ENCODE peak calls at places on chromosomes 2 and 18, in eight cellular contexts. One of them, this sample, is unnamed.

GRCh38 chr2:240703417-240704341 is 12.0 kb downstream of the AQP12A start:
- DNase-seq in Panc1: no peak
- DNase-seq in HepG2: no peak
- DNase-seq in psoas muscle: peak; percentile 6
- DNase-seq in CD8-positive, alpha-beta T cell: no peak
- DNase-seq in Peyer's patch: no peak
- DNase-seq in left ventricle myocardium inferior: peak; percentile 6
- DNase-seq in hepatocyte: no peak
- DNase-seq in this sample: no peak

GRCh38 chr2:235467586-235467985 is 26.3 kb upstream of the AGAP1 start:
- DNase-seq in Panc1: no peak
- DNase-seq in HepG2: no peak
- DNase-seq in psoas muscle: no peak
- DNase-seq in CD8-positive, alpha-beta T cell: no peak
- DNase-seq in Peyer's patch: no peak
- DNase-seq in left ventricle myocardium inferior: no peak
- DNase-seq in hepatocyte: no peak
- DNase-seq in this sample: no peak

GRCh38 chr2:227428731-227429285 is 41.1 kb upstream of the SCYGR1 start:
- DNase-seq in Panc1: no peak
- DNase-seq in HepG2: peak; percentile 90
- DNase-seq in psoas muscle: no peak
- DNase-seq in CD8-positive, alpha-beta T cell: no peak
- DNase-seq in Peyer's patch: no peak
- DNase-seq in left ventricle myocardium inferior: no peak
- DNase-seq in hepatocyte: no peak
- DNase-seq in this sample: no peak

GRCh38 chr18:68387246-68387645 is 327.7 kb downstream of the TMX3 start:
- DNase-seq in Panc1: no peak
- DNase-seq in HepG2: no peak
- DNase-seq in psoas muscle: no peak
- DNase-seq in CD8-positive, alpha-beta T cell: no peak
- DNase-seq in Peyer's patch: no peak
- DNase-seq in left ventricle myocardium inferior: no peak
- DNase-seq in hepatocyte: no peak
- DNase-seq in this sample: no peak

GRCh38 chr2:150783896-150784295 is 296.4 kb upstream of the RND3 start:
- DNase-seq in Panc1: no peak
- DNase-seq in HepG2: no peak
- DNase-seq in psoas muscle: no peak
- DNase-seq in CD8-positive, alpha-beta T cell: no peak
- DNase-seq in Peyer's patch: no peak
- DNase-seq in left ventricle myocardium inferior: no peak
- DNase-seq in hepatocyte: no peak
- DNase-seq in this sample: no peak

GRCh38 chr2:33107690-33108482 is 161.1 kb downstream of the LTBP1 start:
- DNase-seq in Panc1: no peak
- DNase-seq in HepG2: no peak
- DNase-seq in psoas muscle: no peak
- DNase-seq in CD8-positive, alpha-beta T cell: no peak
- DNase-seq in Peyer's patch: no peak
- DNase-seq in left ventricle myocardium inferior: no peak
- DNase-seq in hepatocyte: no peak
- DNase-seq in this sample: no peak

GRCh38 chr2:73736855-73737779 is at the start of gene TPRKB:
- DNase-seq in Panc1: peak; percentile 92
- DNase-seq in HepG2: peak; percentile 97
- DNase-seq in psoas muscle: peak; percentile 97
- DNase-seq in CD8-positive, alpha-beta T cell: peak; percentile 86
- DNase-seq in Peyer's patch: peak; percentile 93
- DNase-seq in left ventricle myocardium inferior: peak; percentile 95
- DNase-seq in hepatocyte: peak; percentile 97
- DNase-seq in this sample: peak; percentile 84

GRCh38 chr2:225137971-225138370 is 95.7 kb upstream of the DOCK10 start:
- DNase-seq in Panc1: no peak
- DNase-seq in HepG2: no peak
- DNase-seq in psoas muscle: no peak
- DNase-seq in CD8-positive, alpha-beta T cell: no peak
- DNase-seq in Peyer's patch: no peak
- DNase-seq in left ventricle myocardium inferior: no peak
- DNase-seq in hepatocyte: no peak
- DNase-seq in this sample: no peak

GRCh38 chr18:75363446-75364225 is 63.9 kb downstream of the SMIM21 start:
- DNase-seq in Panc1: no peak
- DNase-seq in HepG2: no peak
- DNase-seq in psoas muscle: no peak
- DNase-seq in CD8-positive, alpha-beta T cell: no peak
- DNase-seq in Peyer's patch: no peak
- DNase-seq in left ventricle myocardium inferior: no peak
- DNase-seq in hepatocyte: no peak
- DNase-seq in this sample: no peak

GRCh38 chr2:217186565-217187218 is 326.8 kb upstream of the TNP1 start:
- DNase-seq in Panc1: no peak
- DNase-seq in HepG2: no peak
- DNase-seq in psoas muscle: peak; percentile 51
- DNase-seq in CD8-positive, alpha-beta T cell: no peak
- DNase-seq in Peyer's patch: no peak
- DNase-seq in left ventricle myocardium inferior: peak; percentile 26
- DNase-seq in hepatocyte: no peak
- DNase-seq in this sample: peak; percentile 69

GRCh38 chr2:26756337-26756736 is 7.7 kb upstream of the SLC35F6 start:
- DNase-seq in Panc1: no peak
- DNase-seq in HepG2: no peak
- DNase-seq in psoas muscle: no peak
- DNase-seq in CD8-positive, alpha-beta T cell: no peak
- DNase-seq in Peyer's patch: no peak
- DNase-seq in left ventricle myocardium inferior: no peak
- DNase-seq in hepatocyte: no peak
- DNase-seq in this sample: no peak

GRCh38 chr18:76491436-76491800 is 3.6 kb downstream of the ZNF516 start:
- DNase-seq in Panc1: no peak
- DNase-seq in HepG2: peak; percentile 41
- DNase-seq in psoas muscle: peak; percentile 74
- DNase-seq in CD8-positive, alpha-beta T cell: peak; percentile 31
- DNase-seq in Peyer's patch: peak; percentile 71
- DNase-seq in left ventricle myocardium inferior: peak; percentile 81
- DNase-seq in hepatocyte: peak; percentile 91
- DNase-seq in this sample: no peak

GRCh38 chr2:231680284-231680991 is 27.9 kb upstream of the PTMA start:
- DNase-seq in Panc1: no peak
- DNase-seq in HepG2: peak; percentile 65
- DNase-seq in psoas muscle: peak; percentile 39
- DNase-seq in CD8-positive, alpha-beta T cell: no peak
- DNase-seq in Peyer's patch: no peak
- DNase-seq in left ventricle myocardium inferior: no peak
- DNase-seq in hepatocyte: peak; percentile 80
- DNase-seq in this sample: no peak

DNA sequence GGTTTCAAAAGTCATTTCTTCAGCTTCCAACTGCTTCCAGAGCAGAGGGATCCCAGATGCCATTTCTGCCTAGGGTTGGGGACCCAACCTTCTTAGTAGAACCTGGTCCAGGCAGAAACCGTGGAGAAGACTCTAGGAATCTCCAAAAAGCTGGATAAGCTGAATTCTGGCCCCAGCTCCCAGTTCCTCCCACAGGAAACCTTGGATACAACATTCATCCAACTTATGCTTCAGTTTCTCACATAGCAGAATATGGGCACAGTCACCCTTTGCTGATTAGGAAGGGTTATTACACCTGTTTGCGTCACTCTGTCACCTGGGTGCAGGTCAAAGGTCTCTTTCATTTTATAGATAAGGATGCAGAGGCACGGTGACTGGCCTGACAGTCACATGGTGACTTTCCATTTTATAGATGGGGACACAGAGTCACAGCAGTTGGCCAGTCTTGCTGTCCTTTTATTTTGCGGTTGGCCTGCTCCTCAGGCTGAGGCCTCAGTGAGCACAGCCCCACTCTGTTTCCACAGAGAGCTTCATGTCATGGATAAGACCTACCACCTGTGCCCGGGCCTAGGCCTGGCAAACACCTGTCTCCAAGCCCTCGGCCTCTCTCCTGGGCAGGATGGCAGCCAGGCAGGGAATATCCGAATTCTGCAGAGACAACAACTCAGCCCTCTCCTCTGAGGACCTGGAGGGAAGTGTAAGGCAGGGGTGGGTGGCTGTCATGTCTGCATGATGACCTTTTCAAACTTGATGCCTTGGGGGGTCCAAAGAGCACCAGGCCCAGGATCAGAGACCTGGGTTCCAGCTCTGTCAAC is 148.8 kb downstream of the SMAD7 start:
- DNase-seq in Panc1: no peak
- DNase-seq in HepG2: no peak
- DNase-seq in psoas muscle: no peak
- DNase-seq in CD8-positive, alpha-beta T cell: no peak
- DNase-seq in Peyer's patch: no peak
- DNase-seq in left ventricle myocardium inferior: peak; percentile 9
- DNase-seq in hepatocyte: peak; percentile 75
- DNase-seq in this sample: peak; percentile 62
- H3K4me1 ChIP-seq in Panc1: no peaks in the 10 kb centered on the region
- H3K4me1 ChIP-seq in HepG2: peaks cover 13% of the 10 kb centered on the region
- H3K4me1 ChIP-seq in psoas muscle: peaks cover 45% of the 10 kb centered on the region
- H3K4me1 ChIP-seq in CD8-positive, alpha-beta T cell: peaks cover 9% of the 10 kb centered on the region
- H3K4me1 ChIP-seq in Peyer's patch: peaks cover 4% of the 10 kb centered on the region
- H3K4me1 ChIP-seq in left ventricle myocardium inferior: peaks cover 79% of the 10 kb centered on the region
- H3K4me1 ChIP-seq in hepatocyte: peaks cover 22% of the 10 kb centered on the region
- H3K4me1 ChIP-seq in this sample: peaks cover 25% of the 10 kb centered on the region

GRCh38 chr18:62690416-62690815 is 24.9 kb upstream of the PHLPP1 start:
- DNase-seq in Panc1: no peak
- DNase-seq in HepG2: peak; percentile 15
- DNase-seq in psoas muscle: no peak
- DNase-seq in CD8-positive, alpha-beta T cell: no peak
- DNase-seq in Peyer's patch: no peak
- DNase-seq in left ventricle myocardium inferior: no peak
- DNase-seq in hepatocyte: no peak
- DNase-seq in this sample: no peak
- H3K9me3 ChIP-seq in Panc1: no peaks in the 10 kb centered on the region
- H3K9me3 ChIP-seq in HepG2: peaks cover 16% of the 10 kb centered on the region
- H3K9me3 ChIP-seq in psoas muscle: peaks cover 8% of the 10 kb centered on the region
- H3K9me3 ChIP-seq in CD8-positive, alpha-beta T cell: no peaks in the 10 kb centered on the region
- H3K9me3 ChIP-seq in Peyer's patch: no peaks in the 10 kb centered on the region
- H3K9me3 ChIP-seq in left ventricle myocardium inferior: peaks cover 24% of the 10 kb centered on the region
- H3K9me3 ChIP-seq in hepatocyte: no peaks in the 10 kb centered on the region
- H3K9me3 ChIP-seq in this sample: no peaks in the 10 kb centered on the region

DNA sequence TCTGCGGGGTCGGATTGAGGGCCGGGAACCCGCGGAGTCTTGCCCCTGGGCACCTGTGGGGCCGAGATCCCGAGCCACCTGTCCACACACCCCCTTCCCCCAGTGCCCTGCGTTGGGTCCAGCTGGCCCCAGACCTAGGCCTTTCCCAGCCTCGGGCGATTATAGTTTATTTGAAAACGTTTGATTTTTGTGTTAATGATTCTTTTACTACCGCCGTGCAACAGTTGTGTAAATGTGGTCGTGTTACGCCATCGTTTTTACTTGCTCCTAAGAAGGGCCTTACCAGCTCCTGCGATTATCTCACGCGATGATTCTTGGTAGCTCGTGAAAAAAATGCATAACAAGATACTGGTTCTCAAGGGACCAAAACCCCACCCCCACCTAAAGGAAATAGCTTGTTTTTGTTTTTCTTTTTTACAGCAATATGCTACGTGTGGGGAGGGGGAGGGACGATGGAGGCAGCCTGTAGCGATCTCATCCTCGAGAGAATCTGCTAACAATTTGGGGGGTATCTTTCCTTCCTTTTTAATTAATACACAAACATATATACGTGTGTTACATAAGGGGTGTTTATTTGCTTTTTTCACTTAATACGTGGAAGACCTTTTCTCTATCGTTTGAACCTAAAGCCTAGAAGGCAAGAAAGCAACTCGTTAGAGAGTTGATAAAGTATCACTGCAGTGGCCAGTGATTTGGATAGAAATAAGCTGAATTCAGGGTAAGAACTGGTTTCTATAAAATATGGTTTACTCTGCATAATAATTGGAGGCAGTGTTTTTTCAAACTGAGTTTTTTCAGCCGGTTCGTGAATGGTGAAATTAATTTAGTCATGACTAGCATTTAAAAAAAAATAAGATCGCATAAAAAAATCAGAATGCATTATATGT is 1.1 kb downstream of the ZDBF2 start:
- DNase-seq in Panc1: no peak
- DNase-seq in HepG2: no peak
- DNase-seq in psoas muscle: no peak
- DNase-seq in CD8-positive, alpha-beta T cell: no peak
- DNase-seq in Peyer's patch: no peak
- DNase-seq in left ventricle myocardium inferior: no peak
- DNase-seq in hepatocyte: peak; percentile 46
- DNase-seq in this sample: no peak
- H3K27ac ChIP-seq in Panc1: peak overlapping the region; percentile 21
- H3K27ac ChIP-seq in HepG2: no peak overlapping the region
- H3K27ac ChIP-seq in psoas muscle: peak overlapping the region; percentile 78
- H3K27ac ChIP-seq in CD8-positive, alpha-beta T cell: peak overlapping the region; percentile 34
- H3K27ac ChIP-seq in Peyer's patch: peak overlapping the region; percentile 59
- H3K27ac ChIP-seq in left ventricle myocardium inferior: peak overlapping the region; percentile 74
- H3K27ac ChIP-seq in hepatocyte: peak overlapping the region; percentile 95
- H3K27ac ChIP-seq in this sample: peak overlapping the region; percentile 79

DNA sequence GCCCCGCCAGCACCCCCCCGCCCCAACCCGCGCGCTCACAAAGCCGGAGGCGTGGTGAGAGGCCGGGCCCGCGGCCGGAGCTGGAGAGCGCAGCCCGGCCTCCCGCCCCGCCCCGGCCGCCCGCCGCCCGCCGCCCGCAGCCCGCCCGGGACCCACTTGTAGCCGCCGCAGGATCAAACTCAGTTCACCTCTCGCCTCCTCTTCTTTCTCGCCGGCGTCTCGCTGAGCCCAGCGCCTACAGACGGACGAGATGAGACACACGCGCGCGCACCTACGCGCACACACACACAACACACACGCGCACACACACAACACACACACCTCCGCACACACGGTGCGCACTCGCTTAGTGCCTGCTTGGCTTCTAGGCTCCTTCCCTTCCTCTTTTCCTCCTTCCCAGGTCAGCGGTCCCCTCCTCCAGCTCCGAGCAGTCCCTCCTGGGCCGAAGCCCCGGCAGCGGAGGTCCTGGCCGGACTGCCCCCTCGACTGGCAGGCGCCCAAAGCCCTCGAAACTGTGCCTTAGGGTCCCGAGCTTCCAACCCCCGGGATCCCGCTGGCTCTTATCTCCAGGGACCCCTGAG is 1.4 kb upstream of the CYP26B1 start:
- DNase-seq in Panc1: no peak
- DNase-seq in HepG2: no peak
- DNase-seq in psoas muscle: peak; percentile 51
- DNase-seq in CD8-positive, alpha-beta T cell: no peak
- DNase-seq in Peyer's patch: no peak
- DNase-seq in left ventricle myocardium inferior: peak; percentile 43
- DNase-seq in hepatocyte: peak; percentile 75
- DNase-seq in this sample: no peak
- H3K4me1 ChIP-seq in Panc1: peaks cover 22% of the 10 kb centered on the region
- H3K4me1 ChIP-seq in HepG2: peaks cover 37% of the 10 kb centered on the region
- H3K4me1 ChIP-seq in psoas muscle: peaks cover 48% of the 10 kb centered on the region
- H3K4me1 ChIP-seq in CD8-positive, alpha-beta T cell: peaks cover 44% of the 10 kb centered on the region
- H3K4me1 ChIP-seq in Peyer's patch: peaks cover 3% of the 10 kb centered on the region
- H3K4me1 ChIP-seq in left ventricle myocardium inferior: peaks cover 62% of the 10 kb centered on the region
- H3K4me1 ChIP-seq in hepatocyte: peaks cover 37% of the 10 kb centered on the region
- H3K4me1 ChIP-seq in this sample: peaks cover 33% of the 10 kb centered on the region

GRCh38 chr2:210502997-210503621 is 26.6 kb upstream of the LANCL1 start:
- DNase-seq in Panc1: peak; percentile 27
- DNase-seq in HepG2: peak; percentile 47
- DNase-seq in psoas muscle: peak; percentile 30
- DNase-seq in CD8-positive, alpha-beta T cell: no peak
- DNase-seq in Peyer's patch: peak; percentile 19
- DNase-seq in left ventricle myocardium inferior: peak; percentile 20
- DNase-seq in hepatocyte: peak; percentile 71
- DNase-seq in this sample: peak; percentile 63

GRCh38 chr2:210503622-210504300 is 27.2 kb upstream of the LANCL1 start:
- DNase-seq in Panc1: no peak
- DNase-seq in HepG2: no peak
- DNase-seq in psoas muscle: no peak
- DNase-seq in CD8-positive, alpha-beta T cell: no peak
- DNase-seq in Peyer's patch: no peak
- DNase-seq in left ventricle myocardium inferior: no peak
- DNase-seq in hepatocyte: no peak
- DNase-seq in this sample: no peak
- H3K9me3 ChIP-seq in Panc1: no peaks in the 10 kb centered on the region
- H3K9me3 ChIP-seq in HepG2: peaks cover 34% of the 10 kb centered on the region
- H3K9me3 ChIP-seq in psoas muscle: no peaks in the 10 kb centered on the region
- H3K9me3 ChIP-seq in CD8-positive, alpha-beta T cell: no peaks in the 10 kb centered on the region
- H3K9me3 ChIP-seq in Peyer's patch: no peaks in the 10 kb centered on the region
- H3K9me3 ChIP-seq in left ventricle myocardium inferior: peaks cover 21% of the 10 kb centered on the region
- H3K9me3 ChIP-seq in hepatocyte: no peaks in the 10 kb centered on the region
- H3K9me3 ChIP-seq in this sample: peaks cover 7% of the 10 kb centered on the region

This sample was measured in ascending aorta.